ENCODE peak calls at places on chromosomes 6 and 20, in eight cellular contexts. J, C, F, X, U, K, Z and E are unnamed samples.

GRCh38 chr6:107985701-107986100 is 27.7 kb upstream of the SEC63 start:
- DNase-seq in U (no peak), K (no peak), F (no peak), C (no peak), X (no peak), J (no peak), Z (no peak), E (no peak)

GRCh38 chr20:38043512-38044300 is 10.2 kb downstream of the RPRD1B start:
- DNase-seq in X (no peak), C (no peak), J (peak; percentile 80), F (no peak), Z (no peak), K (no peak), U (no peak), E (no peak)

GRCh38 chr20:52675414-52675813 is 296.7 kb upstream of the TSHZ2 start:
- DNase-seq in C (no peak), J (no peak), F (no peak), K (no peak), Z (no peak), U (no peak), X (no peak), E (no peak)

GRCh38 chr6:71724456-71725180 is 161.7 kb upstream of the RIMS1 start:
- DNase-seq in U (no peak), C (no peak), J (no peak), Z (no peak), X (no peak), F (no peak), K (no peak), E (no peak)

GRCh38 chr6:111441678-111442243 is 41.3 kb downstream of the REV3L start:
- DNase-seq in K (no peak), F (no peak), J (no peak), C (no peak), U (no peak), X (no peak), Z (no peak), E (no peak)

GRCh38 chr6:501891-502601 is 110.5 kb downstream of the IRF4 start:
- DNase-seq in U (no peak), J (no peak), X (no peak), Z (no peak), F (no peak), C (no peak), K (no peak), E (no peak)

GRCh38 chr6:56843476-56844349 is 111.2 kb upstream of the BEND6 start:
- DNase-seq in C (no peak), J (peak; percentile 65), X (peak; percentile 68), U (peak; percentile 43), Z (peak; percentile 90), K (peak; percentile 66), F (peak; percentile 77), E (peak; percentile 59)

GRCh38 chr20:3227511-3227910 is 11.5 kb downstream of the SLC4A11 start:
- DNase-seq in U (no peak), J (no peak), F (no peak), X (no peak), Z (no peak), C (no peak), K (no peak), E (no peak)

GRCh38 chr6:38509713-38510112 is 130.0 kb downstream of the BTBD9 start:
- DNase-seq in F (peak; percentile 13), J (no peak), X (no peak), K (no peak), Z (no peak), C (no peak), U (no peak), E (no peak)

GRCh38 chr6:125316621-125317020 is 14.9 kb upstream of the HDDC2 start:
- DNase-seq in X (no peak), C (no peak), K (no peak), Z (no peak), U (no peak), F (no peak), J (no peak), E (no peak)

GRCh38 chr6:132130530-132131298 is 179.5 kb upstream of the CCN2 start:
- DNase-seq in Z (peak; percentile 71), K (no peak), U (no peak), F (no peak), C (no peak), X (peak; percentile 56), J (no peak), E (no peak)

GRCh38 chr6:35967059-35967769 is 46.3 kb upstream of the SRPK1 start:
- DNase-seq in F (peak; percentile 68), C (no peak), Z (no peak), J (no peak), X (no peak), K (no peak), U (no peak), E (no peak)

GRCh38 chr20:20083796-20084195 is 31.5 kb downstream of the CFAP61 start:
- DNase-seq in F (peak; percentile 52), X (no peak), J (peak; percentile 29), K (peak; percentile 2), U (no peak), Z (no peak), C (no peak), E (no peak)

GRCh38 chr20:1112908-1113307 is 5.5 kb upstream of the PSMF1 start:
- DNase-seq in X (no peak), C (no peak), J (no peak), K (no peak), Z (no peak), F (no peak), U (no peak), E (no peak)

GRCh38 chr6:16345449-16346330 is 107.3 kb downstream of the GMPR start:
- DNase-seq in U (no peak), F (peak; percentile 71), C (no peak), X (no peak), Z (peak; percentile 77), J (peak; percentile 19), K (no peak), E (no peak)

GRCh38 chr6:169990095-169991030 is 238.9 kb downstream of the ERMARD start:
- DNase-seq in U (peak; percentile 25), K (no peak), J (no peak), Z (peak; percentile 69), F (no peak), C (no peak), X (no peak), E (no peak)

GRCh38 chr20:37517371-37517748 is 3.7 kb upstream of the NNAT start:
- DNase-seq in X (no peak), C (no peak), J (no peak), Z (no peak), U (no peak), K (no peak), F (no peak), E (no peak)

GRCh38 chr6:63510786-63511185 is 61.5 kb upstream of the LOC128125822 start:
- DNase-seq in K (no peak), C (no peak), J (no peak), F (no peak), Z (no peak), U (no peak), X (no peak), E (no peak)

GRCh38 chr6:135583256-135583758 is 85.8 kb upstream of the AHI1 start:
- DNase-seq in U (no peak), C (no peak), Z (no peak), X (no peak), J (no peak), F (no peak), K (no peak), E (no peak)

GRCh38 chr6:25469797-25470388 is 182.1 kb upstream of the SCGN start:
- DNase-seq in C (no peak), K (no peak), U (no peak), Z (no peak), F (no peak), J (no peak), X (no peak), E (no peak)
- TF ChIP-seq CTCF in C (no peak), K (no peak), U (peak; percentile 29), Z (no peak), F (no peak), J (no peak), X (no peak), E (no peak)

DNA sequence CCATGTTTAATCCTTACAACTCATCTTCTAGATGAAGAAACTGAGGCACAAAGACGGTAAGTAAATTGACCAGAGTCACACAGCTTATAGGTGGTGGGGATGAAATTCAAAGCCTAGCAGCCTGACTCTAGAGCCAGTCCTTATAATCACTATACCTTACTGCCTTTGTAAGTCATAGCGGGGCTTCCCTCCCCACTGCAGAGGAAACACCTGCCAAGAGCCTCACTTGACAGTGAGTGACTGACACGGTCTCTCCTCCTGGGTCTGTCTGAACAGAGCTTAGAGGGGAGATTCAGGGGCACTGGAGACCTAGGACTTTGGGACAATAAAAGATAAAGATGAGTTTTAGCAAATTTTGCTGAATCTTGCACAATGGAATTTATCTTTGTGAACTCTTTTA is 12.8 kb downstream of the SUN5 start:
- DNase-seq in F (no peak), X (no peak), Z (no peak), J (no peak), K (no peak), U (no peak), C (no peak), E (no peak)
- TF ChIP-seq EP300 in F (no peak), X (no peak), Z (no peak), J (no peak), K (no peak), U (no peak), C (no peak), E (no peak)

GRCh38 chr6:47180633-47181032 is 129.1 kb downstream of the TNFRSF21 start:
- DNase-seq in F (peak; percentile 61), J (peak; percentile 36), U (no peak), K (no peak), Z (no peak), X (no peak), C (peak; percentile 47), E (no peak)
- TF ChIP-seq CTCF in F (no peak), J (no peak), U (no peak), K (no peak), Z (no peak), X (no peak), C (no peak), E (no peak)

GRCh38 chr6:146297815-146298214 is 245.8 kb upstream of the RAB32 start:
- DNase-seq in K (no peak), Z (no peak), J (no peak), C (no peak), F (no peak), X (no peak), U (no peak), E (no peak)

GRCh38 chr6:146295695-146296094 is 247.9 kb upstream of the RAB32 start:
- DNase-seq in X (no peak), C (no peak), J (no peak), K (no peak), Z (no peak), F (no peak), U (no peak), E (no peak)

GRCh38 chr6:146305098-146305497 is 238.5 kb upstream of the RAB32 start:
- DNase-seq in Z (no peak), C (no peak), U (no peak), F (no peak), K (no peak), J (no peak), X (no peak), E (no peak)

GRCh38 chr6:146301760-146302159 is 241.9 kb upstream of the RAB32 start:
- DNase-seq in K (no peak), C (no peak), U (no peak), Z (no peak), X (no peak), F (no peak), J (no peak), E (no peak)

GRCh38 chr6:146300540-146300939 is 243.1 kb upstream of the RAB32 start:
- DNase-seq in F (no peak), K (no peak), C (no peak), Z (no peak), U (no peak), X (no peak), J (no peak), E (no peak)
- TF ChIP-seq EP300 in F (no peak), K (no peak), C (no peak), Z (no peak), U (no peak), X (no peak), J (no peak), E (no peak)